ENCODE peak calls at places on chromosomes 3 and 15, in nine cellular contexts. One of them, this sample, is unnamed.

GRCh38 chr3:99881121-99881524 is 63.5 kb downstream of the CMSS1 start:
- DNase-seq in colonic mucosa: no peak
- DNase-seq in PC-3: no peak
- DNase-seq in A549: no peak
- DNase-seq in retinal pigment epithelial cell: no peak
- DNase-seq in fibroblast of the aortic adventitia: no peak
- DNase-seq in lower leg skin: no peak
- DNase-seq in cardiac muscle cell: no peak
- DNase-seq in astrocyte of the spinal cord: peak; percentile 31
- DNase-seq in this sample: peak; percentile 68

GRCh38 chr3:77421916-77422315 is 382.0 kb downstream of the ROBO2 start:
- DNase-seq in colonic mucosa: no peak
- DNase-seq in PC-3: no peak
- DNase-seq in A549: no peak
- DNase-seq in retinal pigment epithelial cell: no peak
- DNase-seq in fibroblast of the aortic adventitia: no peak
- DNase-seq in lower leg skin: no peak
- DNase-seq in cardiac muscle cell: no peak
- DNase-seq in astrocyte of the spinal cord: no peak
- DNase-seq in this sample: no peak

GRCh38 chr3:4956743-4957142 is 22.5 kb upstream of the BHLHE40 start:
- DNase-seq in colonic mucosa: no peak
- DNase-seq in PC-3: no peak
- DNase-seq in A549: no peak
- DNase-seq in retinal pigment epithelial cell: no peak
- DNase-seq in fibroblast of the aortic adventitia: no peak
- DNase-seq in lower leg skin: no peak
- DNase-seq in cardiac muscle cell: peak; percentile 15
- DNase-seq in astrocyte of the spinal cord: no peak
- DNase-seq in this sample: no peak

GRCh38 chr3:155995525-155996370 is 124.6 kb upstream of the KCNAB1 start:
- DNase-seq in colonic mucosa: no peak
- DNase-seq in PC-3: peak; percentile 67
- DNase-seq in A549: peak; percentile 57
- DNase-seq in retinal pigment epithelial cell: no peak
- DNase-seq in fibroblast of the aortic adventitia: peak; percentile 83
- DNase-seq in lower leg skin: no peak
- DNase-seq in cardiac muscle cell: peak; percentile 77
- DNase-seq in astrocyte of the spinal cord: peak; percentile 55
- DNase-seq in this sample: peak; percentile 85

GRCh38 chr3:78875851-78876250 is 891.9 kb downstream of the ROBO1 start:
- DNase-seq in colonic mucosa: no peak
- DNase-seq in PC-3: peak; percentile 39
- DNase-seq in A549: no peak
- DNase-seq in retinal pigment epithelial cell: no peak
- DNase-seq in fibroblast of the aortic adventitia: no peak
- DNase-seq in lower leg skin: no peak
- DNase-seq in cardiac muscle cell: no peak
- DNase-seq in astrocyte of the spinal cord: peak; percentile 43
- DNase-seq in this sample: peak; percentile 45

GRCh38 chr3:5006755-5007202 is 27.5 kb downstream of the BHLHE40 start:
- DNase-seq in colonic mucosa: no peak
- DNase-seq in PC-3: no peak
- DNase-seq in A549: no peak
- DNase-seq in retinal pigment epithelial cell: no peak
- DNase-seq in fibroblast of the aortic adventitia: no peak
- DNase-seq in lower leg skin: peak; percentile 85
- DNase-seq in cardiac muscle cell: no peak
- DNase-seq in astrocyte of the spinal cord: no peak
- DNase-seq in this sample: no peak

GRCh38 chr3:131350506-131350905 is 31.1 kb upstream of the NUDT16 start:
- DNase-seq in colonic mucosa: no peak
- DNase-seq in PC-3: peak; percentile 63
- DNase-seq in A549: peak; percentile 14
- DNase-seq in retinal pigment epithelial cell: no peak
- DNase-seq in fibroblast of the aortic adventitia: peak; percentile 40
- DNase-seq in lower leg skin: no peak
- DNase-seq in cardiac muscle cell: peak; percentile 39
- DNase-seq in astrocyte of the spinal cord: no peak
- DNase-seq in this sample: peak; percentile 57

GRCh38 chr3:190497809-190498208 is 16.1 kb upstream of the IL1RAP start:
- DNase-seq in colonic mucosa: no peak
- DNase-seq in PC-3: peak; percentile 13
- DNase-seq in A549: no peak
- DNase-seq in retinal pigment epithelial cell: peak; percentile 61
- DNase-seq in fibroblast of the aortic adventitia: no peak
- DNase-seq in lower leg skin: no peak
- DNase-seq in cardiac muscle cell: peak; percentile 12
- DNase-seq in astrocyte of the spinal cord: no peak
- DNase-seq in this sample: peak; percentile 15

GRCh38 chr15:89307046-89307587 is 27.5 kb downstream of the POLG start:
- DNase-seq in colonic mucosa: no peak
- DNase-seq in PC-3: peak; percentile 47
- DNase-seq in A549: no peak
- DNase-seq in retinal pigment epithelial cell: no peak
- DNase-seq in fibroblast of the aortic adventitia: peak; percentile 44
- DNase-seq in lower leg skin: no peak
- DNase-seq in cardiac muscle cell: peak; percentile 26
- DNase-seq in astrocyte of the spinal cord: peak; percentile 53
- DNase-seq in this sample: peak; percentile 50

GRCh38 chr15:42348083-42348482 is 11.2 kb upstream of the CAPN3 start:
- DNase-seq in colonic mucosa: no peak
- DNase-seq in PC-3: peak; percentile 62
- DNase-seq in A549: no peak
- DNase-seq in retinal pigment epithelial cell: no peak
- DNase-seq in fibroblast of the aortic adventitia: peak; percentile 64
- DNase-seq in lower leg skin: no peak
- DNase-seq in cardiac muscle cell: peak; percentile 32
- DNase-seq in astrocyte of the spinal cord: peak; percentile 28
- DNase-seq in this sample: peak; percentile 30

GRCh38 chr3:146679191-146679590 is 74.0 kb upstream of the PLSCR5 start:
- DNase-seq in colonic mucosa: no peak
- DNase-seq in PC-3: no peak
- DNase-seq in A549: no peak
- DNase-seq in retinal pigment epithelial cell: no peak
- DNase-seq in fibroblast of the aortic adventitia: no peak
- DNase-seq in lower leg skin: no peak
- DNase-seq in cardiac muscle cell: no peak
- DNase-seq in astrocyte of the spinal cord: no peak
- DNase-seq in this sample: no peak

GRCh38 chr3:57604971-57605370 is 7.8 kb upstream of the ARF4 start:
- DNase-seq in colonic mucosa: peak; percentile 68
- DNase-seq in PC-3: no peak
- DNase-seq in A549: no peak
- DNase-seq in retinal pigment epithelial cell: no peak
- DNase-seq in fibroblast of the aortic adventitia: no peak
- DNase-seq in lower leg skin: no peak
- DNase-seq in cardiac muscle cell: no peak
- DNase-seq in astrocyte of the spinal cord: no peak
- DNase-seq in this sample: no peak

GRCh38 chr3:74789111-74789510 is 174.7 kb upstream of the CNTN3 start:
- DNase-seq in colonic mucosa: no peak
- DNase-seq in PC-3: peak; percentile 81
- DNase-seq in A549: no peak
- DNase-seq in retinal pigment epithelial cell: no peak
- DNase-seq in fibroblast of the aortic adventitia: peak; percentile 1
- DNase-seq in lower leg skin: no peak
- DNase-seq in cardiac muscle cell: no peak
- DNase-seq in astrocyte of the spinal cord: no peak
- DNase-seq in this sample: peak; percentile 11

GRCh38 chr3:31495971-31496370 is 36.8 kb upstream of the STT3B start:
- DNase-seq in colonic mucosa: no peak
- DNase-seq in PC-3: peak; percentile 44
- DNase-seq in A549: no peak
- DNase-seq in retinal pigment epithelial cell: no peak
- DNase-seq in fibroblast of the aortic adventitia: peak; percentile 46
- DNase-seq in lower leg skin: no peak
- DNase-seq in cardiac muscle cell: peak; percentile 22
- DNase-seq in astrocyte of the spinal cord: peak; percentile 16
- DNase-seq in this sample: no peak
- TF ChIP-seq CTCF in colonic mucosa: no peak
- TF ChIP-seq CTCF in PC-3: no peak
- TF ChIP-seq CTCF in A549: no peak
- TF ChIP-seq CTCF in retinal pigment epithelial cell: no peak
- TF ChIP-seq CTCF in fibroblast of the aortic adventitia: no peak
- TF ChIP-seq CTCF in lower leg skin: no peak
- TF ChIP-seq CTCF in cardiac muscle cell: no peak
- TF ChIP-seq CTCF in astrocyte of the spinal cord: no peak
- TF ChIP-seq CTCF in this sample: no peak

GRCh38 chr3:61637088-61638051 is 76.0 kb downstream of the PTPRG start:
- DNase-seq in colonic mucosa: peak; percentile 74
- DNase-seq in PC-3: no peak
- DNase-seq in A549: no peak
- DNase-seq in retinal pigment epithelial cell: no peak
- DNase-seq in fibroblast of the aortic adventitia: peak; percentile 77
- DNase-seq in lower leg skin: no peak
- DNase-seq in cardiac muscle cell: peak; percentile 63
- DNase-seq in astrocyte of the spinal cord: no peak
- DNase-seq in this sample: peak; percentile 46
- H3K4me3 ChIP-seq in colonic mucosa: peak overlapping the region; percentile 0
- H3K4me3 ChIP-seq in PC-3: no peak overlapping the region
- H3K4me3 ChIP-seq in A549: no peak overlapping the region
- H3K4me3 ChIP-seq in retinal pigment epithelial cell: peak overlapping the region; percentile 13
- H3K4me3 ChIP-seq in fibroblast of the aortic adventitia: peak overlapping the region; percentile 61
- H3K4me3 ChIP-seq in lower leg skin: no peak overlapping the region
- H3K4me3 ChIP-seq in cardiac muscle cell: no peak overlapping the region
- H3K4me3 ChIP-seq in astrocyte of the spinal cord: no peak overlapping the region
- H3K4me3 ChIP-seq in this sample: peak overlapping the region; percentile 40

GRCh38 chr15:79128556-79128955 is 38.0 kb upstream of the RASGRF1 start:
- DNase-seq in colonic mucosa: no peak
- DNase-seq in PC-3: no peak
- DNase-seq in A549: no peak
- DNase-seq in retinal pigment epithelial cell: no peak
- DNase-seq in fibroblast of the aortic adventitia: no peak
- DNase-seq in lower leg skin: no peak
- DNase-seq in cardiac muscle cell: no peak
- DNase-seq in astrocyte of the spinal cord: no peak
- DNase-seq in this sample: no peak

GRCh38 chr15:79132361-79132760 is 41.8 kb upstream of the RASGRF1 start:
- DNase-seq in colonic mucosa: no peak
- DNase-seq in PC-3: no peak
- DNase-seq in A549: no peak
- DNase-seq in retinal pigment epithelial cell: no peak
- DNase-seq in fibroblast of the aortic adventitia: no peak
- DNase-seq in lower leg skin: no peak
- DNase-seq in cardiac muscle cell: no peak
- DNase-seq in astrocyte of the spinal cord: no peak
- DNase-seq in this sample: no peak

GRCh38 chr15:79129235-79129634 is 38.7 kb upstream of the RASGRF1 start:
- DNase-seq in colonic mucosa: no peak
- DNase-seq in PC-3: no peak
- DNase-seq in A549: no peak
- DNase-seq in retinal pigment epithelial cell: no peak
- DNase-seq in fibroblast of the aortic adventitia: no peak
- DNase-seq in lower leg skin: no peak
- DNase-seq in cardiac muscle cell: no peak
- DNase-seq in astrocyte of the spinal cord: no peak
- DNase-seq in this sample: no peak

GRCh38 chr15:79132770-79133169 is 42.2 kb upstream of the RASGRF1 start:
- DNase-seq in colonic mucosa: no peak
- DNase-seq in PC-3: no peak
- DNase-seq in A549: no peak
- DNase-seq in retinal pigment epithelial cell: no peak
- DNase-seq in fibroblast of the aortic adventitia: no peak
- DNase-seq in lower leg skin: no peak
- DNase-seq in cardiac muscle cell: no peak
- DNase-seq in astrocyte of the spinal cord: no peak
- DNase-seq in this sample: no peak

DNA sequence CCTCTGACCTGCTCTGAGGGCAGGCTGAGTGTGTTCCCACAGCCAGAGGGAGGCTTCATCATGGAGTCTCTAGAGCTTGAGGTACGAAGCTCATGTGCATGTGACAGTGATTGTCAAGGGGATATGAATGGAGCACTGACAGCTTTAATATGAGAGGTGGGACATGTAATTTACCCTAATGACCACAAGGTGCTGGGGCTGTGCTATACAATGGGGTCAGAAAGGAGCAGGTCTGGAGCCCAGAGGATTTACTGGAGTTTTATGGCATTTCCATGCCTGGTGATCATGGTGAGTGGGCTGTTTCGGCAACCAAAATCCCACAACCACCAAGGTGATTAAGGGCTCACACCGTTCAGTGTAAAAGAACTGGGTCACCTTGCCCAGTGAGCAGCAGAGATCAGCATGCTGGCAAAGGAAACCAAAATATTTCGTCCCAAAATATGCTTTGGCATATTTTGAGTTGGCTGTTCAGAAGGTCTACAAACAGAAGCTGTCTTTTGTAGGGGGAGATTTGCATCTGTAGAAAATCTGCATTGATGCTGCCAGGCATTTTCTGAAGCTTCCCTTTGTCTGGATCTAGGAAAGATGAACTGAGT is 40.1 kb upstream of the RASGRF1 start:
- DNase-seq in colonic mucosa: no peak
- DNase-seq in PC-3: peak; percentile 20
- DNase-seq in A549: peak; percentile 30
- DNase-seq in retinal pigment epithelial cell: no peak
- DNase-seq in fibroblast of the aortic adventitia: no peak
- DNase-seq in lower leg skin: no peak
- DNase-seq in cardiac muscle cell: no peak
- DNase-seq in astrocyte of the spinal cord: no peak
- DNase-seq in this sample: no peak
- TF ChIP-seq CTCF in colonic mucosa: no peak
- TF ChIP-seq CTCF in PC-3: peak; percentile 43
- TF ChIP-seq CTCF in A549: no peak
- TF ChIP-seq CTCF in retinal pigment epithelial cell: peak; percentile 50
- TF ChIP-seq CTCF in fibroblast of the aortic adventitia: no peak
- TF ChIP-seq CTCF in lower leg skin: no peak
- TF ChIP-seq CTCF in cardiac muscle cell: peak; percentile 17
- TF ChIP-seq CTCF in astrocyte of the spinal cord: no peak
- TF ChIP-seq CTCF in this sample: peak; percentile 26

DNA sequence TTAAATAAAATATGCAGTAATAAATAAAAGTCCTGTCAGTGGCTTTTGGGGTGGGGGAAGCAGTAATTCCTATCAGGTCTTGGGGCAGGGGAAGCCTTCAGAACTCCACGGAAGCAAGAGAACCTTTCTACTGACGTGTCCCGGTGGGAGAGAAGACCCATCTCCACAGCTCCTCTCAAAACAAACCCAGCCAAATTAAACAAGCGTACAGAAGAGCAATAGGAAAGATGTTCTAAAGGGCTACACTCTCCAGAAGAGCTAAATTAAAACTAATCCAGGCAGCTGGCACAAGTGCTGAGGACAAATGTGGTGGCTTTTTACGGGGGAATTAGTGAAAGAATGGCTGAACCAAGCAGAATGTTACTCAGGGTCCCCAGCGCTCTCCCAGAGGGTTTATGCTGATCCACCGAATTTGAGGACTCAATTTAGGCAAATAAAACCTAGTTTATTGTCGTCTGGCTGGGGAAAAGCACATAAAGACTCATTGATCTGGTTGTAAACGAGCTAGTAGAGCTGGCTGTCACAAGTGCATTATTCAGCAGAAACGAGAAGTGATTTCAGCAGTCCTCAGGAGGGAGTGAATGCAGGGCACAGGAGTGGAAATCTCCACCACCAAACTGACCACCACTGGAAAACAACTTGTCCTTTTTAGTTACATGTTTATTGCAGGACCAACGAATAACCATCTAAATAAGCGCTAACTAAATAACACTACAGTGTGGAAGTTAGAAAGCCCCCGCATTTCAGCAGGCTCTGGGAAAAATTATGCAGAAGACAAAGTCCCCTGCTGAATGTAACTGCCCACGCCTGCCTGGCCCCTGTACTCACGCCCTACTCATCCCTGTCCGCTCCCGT is 13.5 kb downstream of the BFSP2 start:
- DNase-seq in colonic mucosa: no peak
- DNase-seq in PC-3: no peak
- DNase-seq in A549: no peak
- DNase-seq in retinal pigment epithelial cell: no peak
- DNase-seq in fibroblast of the aortic adventitia: peak; percentile 34
- DNase-seq in lower leg skin: no peak
- DNase-seq in cardiac muscle cell: peak; percentile 51
- DNase-seq in astrocyte of the spinal cord: peak; percentile 41
- DNase-seq in this sample: peak; percentile 61
- H3K4me3 ChIP-seq in colonic mucosa: no peak overlapping the region
- H3K4me3 ChIP-seq in PC-3: no peak overlapping the region
- H3K4me3 ChIP-seq in A549: no peak overlapping the region
- H3K4me3 ChIP-seq in retinal pigment epithelial cell: no peak overlapping the region
- H3K4me3 ChIP-seq in fibroblast of the aortic adventitia: no peak overlapping the region
- H3K4me3 ChIP-seq in lower leg skin: no peak overlapping the region
- H3K4me3 ChIP-seq in cardiac muscle cell: no peak overlapping the region
- H3K4me3 ChIP-seq in astrocyte of the spinal cord: no peak overlapping the region
- H3K4me3 ChIP-seq in this sample: peak overlapping the region; percentile 20